ENCODE peak calls at places on chromosome 10, in nine cellular contexts. One of them, this sample, is unnamed.

GRCh38 chr10:239109-239508 is 103.9 kb downstream of the ZMYND11 start:
- DNase-seq in cardiac fibroblast: no peak
- DNase-seq in HCT116: no peak
- DNase-seq in activated B cell treated with CpG ODN at 0.5 μM for 24 hours: no peak
- DNase-seq in mucosa of descending colon: peak; percentile 8
- DNase-seq in esophagus muscularis mucosa: no peak
- DNase-seq in SK-N-SH: no peak
- DNase-seq in keratinocyte: peak; percentile 19
- DNase-seq in glutamatergic neuron: no peak
- DNase-seq in this sample: no peak

GRCh38 chr10:117391436-117392205 is 16.4 kb upstream of the PDZD8 start:
- DNase-seq in cardiac fibroblast: peak; percentile 59
- DNase-seq in HCT116: no peak
- DNase-seq in activated B cell treated with CpG ODN at 0.5 μM for 24 hours: no peak
- DNase-seq in mucosa of descending colon: no peak
- DNase-seq in esophagus muscularis mucosa: no peak
- DNase-seq in SK-N-SH: no peak
- DNase-seq in keratinocyte: no peak
- DNase-seq in glutamatergic neuron: no peak
- DNase-seq in this sample: no peak

GRCh38 chr10:110610308-110610774 is 33.8 kb upstream of the RBM20 start:
- DNase-seq in cardiac fibroblast: peak; percentile 65
- DNase-seq in HCT116: peak; percentile 49
- DNase-seq in activated B cell treated with CpG ODN at 0.5 μM for 24 hours: no peak
- DNase-seq in mucosa of descending colon: peak; percentile 47
- DNase-seq in esophagus muscularis mucosa: no peak
- DNase-seq in SK-N-SH: peak; percentile 69
- DNase-seq in keratinocyte: peak; percentile 26
- DNase-seq in glutamatergic neuron: peak; percentile 41
- DNase-seq in this sample: no peak

GRCh38 chr10:95289003-95289920 is 1.5 kb downstream of the PDLIM1 start:
- DNase-seq in cardiac fibroblast: peak; percentile 53
- DNase-seq in HCT116: no peak
- DNase-seq in activated B cell treated with CpG ODN at 0.5 μM for 24 hours: no peak
- DNase-seq in mucosa of descending colon: peak; percentile 65
- DNase-seq in esophagus muscularis mucosa: no peak
- DNase-seq in SK-N-SH: no peak
- DNase-seq in keratinocyte: no peak
- DNase-seq in glutamatergic neuron: no peak
- DNase-seq in this sample: no peak

GRCh38 chr10:42640610-42641229 is 2.4 kb upstream of the ZNF33B start:
- DNase-seq in cardiac fibroblast: no peak
- DNase-seq in HCT116: peak; percentile 31
- DNase-seq in activated B cell treated with CpG ODN at 0.5 μM for 24 hours: no peak
- DNase-seq in mucosa of descending colon: peak; percentile 60
- DNase-seq in esophagus muscularis mucosa: no peak
- DNase-seq in SK-N-SH: no peak
- DNase-seq in keratinocyte: peak; percentile 90
- DNase-seq in glutamatergic neuron: no peak
- DNase-seq in this sample: no peak

GRCh38 chr10:61023053-61023452 is 79.1 kb upstream of the RHOBTB1 start:
- DNase-seq in cardiac fibroblast: no peak
- DNase-seq in HCT116: no peak
- DNase-seq in activated B cell treated with CpG ODN at 0.5 μM for 24 hours: no peak
- DNase-seq in mucosa of descending colon: no peak
- DNase-seq in esophagus muscularis mucosa: no peak
- DNase-seq in SK-N-SH: no peak
- DNase-seq in keratinocyte: no peak
- DNase-seq in glutamatergic neuron: no peak
- DNase-seq in this sample: no peak

GRCh38 chr10:10209152-10209551 is 808.5 kb upstream of the CELF2 start:
- DNase-seq in cardiac fibroblast: peak; percentile 90
- DNase-seq in HCT116: no peak
- DNase-seq in activated B cell treated with CpG ODN at 0.5 μM for 24 hours: no peak
- DNase-seq in mucosa of descending colon: peak; percentile 12
- DNase-seq in esophagus muscularis mucosa: no peak
- DNase-seq in SK-N-SH: no peak
- DNase-seq in keratinocyte: no peak
- DNase-seq in glutamatergic neuron: peak; percentile 28
- DNase-seq in this sample: no peak

GRCh38 chr10:62047960-62048383 is 146.5 kb downstream of the ARID5B start:
- DNase-seq in cardiac fibroblast: peak; percentile 62
- DNase-seq in HCT116: no peak
- DNase-seq in activated B cell treated with CpG ODN at 0.5 μM for 24 hours: no peak
- DNase-seq in mucosa of descending colon: peak; percentile 55
- DNase-seq in esophagus muscularis mucosa: no peak
- DNase-seq in SK-N-SH: no peak
- DNase-seq in keratinocyte: no peak
- DNase-seq in glutamatergic neuron: no peak
- DNase-seq in this sample: no peak

GRCh38 chr10:77168161-77168560 is 469.4 kb downstream of the KCNMA1 start:
- DNase-seq in cardiac fibroblast: no peak
- DNase-seq in HCT116: no peak
- DNase-seq in activated B cell treated with CpG ODN at 0.5 μM for 24 hours: no peak
- DNase-seq in mucosa of descending colon: no peak
- DNase-seq in esophagus muscularis mucosa: no peak
- DNase-seq in SK-N-SH: no peak
- DNase-seq in keratinocyte: no peak
- DNase-seq in glutamatergic neuron: no peak
- DNase-seq in this sample: no peak

GRCh38 chr10:5211696-5212095 is 15.1 kb downstream of the AKR1C4 start:
- DNase-seq in cardiac fibroblast: no peak
- DNase-seq in HCT116: no peak
- DNase-seq in activated B cell treated with CpG ODN at 0.5 μM for 24 hours: no peak
- DNase-seq in mucosa of descending colon: no peak
- DNase-seq in esophagus muscularis mucosa: no peak
- DNase-seq in SK-N-SH: no peak
- DNase-seq in keratinocyte: no peak
- DNase-seq in glutamatergic neuron: no peak
- DNase-seq in this sample: no peak

DNA sequence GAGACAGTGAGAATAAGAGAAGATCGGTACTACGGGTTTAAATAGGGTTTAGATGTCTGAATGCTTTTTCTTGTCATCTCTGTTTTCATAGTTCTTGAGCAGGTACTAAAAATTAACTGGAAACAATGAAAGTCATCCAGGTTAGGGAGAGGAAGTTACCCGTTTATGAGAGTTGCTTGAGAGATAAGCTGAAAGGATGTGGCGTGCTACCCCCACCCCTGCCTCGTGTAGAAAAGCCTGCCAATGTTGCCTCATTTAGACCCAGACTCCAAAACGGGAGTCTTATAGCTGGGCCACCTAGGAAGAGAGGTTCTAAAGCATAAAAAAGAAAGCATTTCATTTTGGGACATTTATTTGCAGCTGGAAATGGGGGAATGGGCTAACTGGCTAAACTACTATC is 10.2 kb downstream of the AKR1C4 start:
- DNase-seq in cardiac fibroblast: no peak
- DNase-seq in HCT116: no peak
- DNase-seq in activated B cell treated with CpG ODN at 0.5 μM for 24 hours: no peak
- DNase-seq in mucosa of descending colon: no peak
- DNase-seq in esophagus muscularis mucosa: no peak
- DNase-seq in SK-N-SH: no peak
- DNase-seq in keratinocyte: no peak
- DNase-seq in glutamatergic neuron: no peak
- DNase-seq in this sample: no peak
- TF ChIP-seq CTCF in cardiac fibroblast: no peak
- TF ChIP-seq CTCF in HCT116: no peak
- TF ChIP-seq CTCF in activated B cell treated with CpG ODN at 0.5 μM for 24 hours: no peak
- TF ChIP-seq CTCF in mucosa of descending colon: no peak
- TF ChIP-seq CTCF in esophagus muscularis mucosa: no peak
- TF ChIP-seq CTCF in SK-N-SH: no peak
- TF ChIP-seq CTCF in keratinocyte: no peak
- TF ChIP-seq CTCF in glutamatergic neuron: no peak
- TF ChIP-seq CTCF in this sample: no peak

DNA sequence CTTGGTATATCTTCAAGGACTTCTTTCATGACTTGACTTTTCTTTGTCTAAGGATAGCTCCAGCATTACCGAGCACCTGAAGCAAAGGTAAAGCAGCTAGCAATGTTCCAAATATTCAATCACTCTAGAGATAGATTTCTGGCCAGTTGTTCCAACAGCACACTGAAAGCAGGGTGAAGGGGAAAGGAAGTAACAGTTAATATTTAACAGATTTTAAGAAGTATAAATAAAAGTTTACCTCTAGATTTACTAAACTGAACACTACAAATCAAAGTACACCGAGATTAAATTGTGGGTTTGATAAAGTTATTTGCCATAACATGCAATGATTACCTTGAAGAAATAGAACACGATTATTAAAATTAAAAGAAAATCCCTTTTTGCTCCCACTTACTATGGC is 70.9 kb upstream of the GRID1 start:
- DNase-seq in cardiac fibroblast: no peak
- DNase-seq in HCT116: no peak
- DNase-seq in activated B cell treated with CpG ODN at 0.5 μM for 24 hours: no peak
- DNase-seq in mucosa of descending colon: no peak
- DNase-seq in esophagus muscularis mucosa: no peak
- DNase-seq in SK-N-SH: no peak
- DNase-seq in keratinocyte: no peak
- DNase-seq in glutamatergic neuron: no peak
- DNase-seq in this sample: no peak
- TF ChIP-seq CTCF in cardiac fibroblast: no peak
- TF ChIP-seq CTCF in HCT116: no peak
- TF ChIP-seq CTCF in activated B cell treated with CpG ODN at 0.5 μM for 24 hours: no peak
- TF ChIP-seq CTCF in mucosa of descending colon: no peak
- TF ChIP-seq CTCF in esophagus muscularis mucosa: no peak
- TF ChIP-seq CTCF in SK-N-SH: no peak
- TF ChIP-seq CTCF in keratinocyte: no peak
- TF ChIP-seq CTCF in glutamatergic neuron: no peak
- TF ChIP-seq CTCF in this sample: no peak

GRCh38 chr10:73874267-73875138 is at the start of gene CAMK2G:
- DNase-seq in cardiac fibroblast: peak; percentile 85
- DNase-seq in HCT116: no peak
- DNase-seq in activated B cell treated with CpG ODN at 0.5 μM for 24 hours: peak; percentile 74
- DNase-seq in mucosa of descending colon: peak; percentile 82
- DNase-seq in esophagus muscularis mucosa: peak; percentile 94
- DNase-seq in SK-N-SH: peak; percentile 97
- DNase-seq in keratinocyte: no peak
- DNase-seq in glutamatergic neuron: peak; percentile 78
- DNase-seq in this sample: peak; percentile 57

GRCh38 chr10:73873843-73874215 is 526 bp downstream of the CAMK2G start:
- DNase-seq in cardiac fibroblast: no peak
- DNase-seq in HCT116: no peak
- DNase-seq in activated B cell treated with CpG ODN at 0.5 μM for 24 hours: peak; percentile 20
- DNase-seq in mucosa of descending colon: no peak
- DNase-seq in esophagus muscularis mucosa: no peak
- DNase-seq in SK-N-SH: peak; percentile 80
- DNase-seq in keratinocyte: no peak
- DNase-seq in glutamatergic neuron: peak; percentile 53
- DNase-seq in this sample: no peak

GRCh38 chr10:73873163-73873842 is 1.1 kb downstream of the CAMK2G start:
- DNase-seq in cardiac fibroblast: no peak
- DNase-seq in HCT116: no peak
- DNase-seq in activated B cell treated with CpG ODN at 0.5 μM for 24 hours: no peak
- DNase-seq in mucosa of descending colon: no peak
- DNase-seq in esophagus muscularis mucosa: no peak
- DNase-seq in SK-N-SH: no peak
- DNase-seq in keratinocyte: no peak
- DNase-seq in glutamatergic neuron: no peak
- DNase-seq in this sample: no peak

GRCh38 chr10:73871295-73871914 is 3.0 kb downstream of the CAMK2G start:
- DNase-seq in cardiac fibroblast: no peak
- DNase-seq in HCT116: no peak
- DNase-seq in activated B cell treated with CpG ODN at 0.5 μM for 24 hours: no peak
- DNase-seq in mucosa of descending colon: no peak
- DNase-seq in esophagus muscularis mucosa: no peak
- DNase-seq in SK-N-SH: no peak
- DNase-seq in keratinocyte: no peak
- DNase-seq in glutamatergic neuron: no peak
- DNase-seq in this sample: no peak

DNA sequence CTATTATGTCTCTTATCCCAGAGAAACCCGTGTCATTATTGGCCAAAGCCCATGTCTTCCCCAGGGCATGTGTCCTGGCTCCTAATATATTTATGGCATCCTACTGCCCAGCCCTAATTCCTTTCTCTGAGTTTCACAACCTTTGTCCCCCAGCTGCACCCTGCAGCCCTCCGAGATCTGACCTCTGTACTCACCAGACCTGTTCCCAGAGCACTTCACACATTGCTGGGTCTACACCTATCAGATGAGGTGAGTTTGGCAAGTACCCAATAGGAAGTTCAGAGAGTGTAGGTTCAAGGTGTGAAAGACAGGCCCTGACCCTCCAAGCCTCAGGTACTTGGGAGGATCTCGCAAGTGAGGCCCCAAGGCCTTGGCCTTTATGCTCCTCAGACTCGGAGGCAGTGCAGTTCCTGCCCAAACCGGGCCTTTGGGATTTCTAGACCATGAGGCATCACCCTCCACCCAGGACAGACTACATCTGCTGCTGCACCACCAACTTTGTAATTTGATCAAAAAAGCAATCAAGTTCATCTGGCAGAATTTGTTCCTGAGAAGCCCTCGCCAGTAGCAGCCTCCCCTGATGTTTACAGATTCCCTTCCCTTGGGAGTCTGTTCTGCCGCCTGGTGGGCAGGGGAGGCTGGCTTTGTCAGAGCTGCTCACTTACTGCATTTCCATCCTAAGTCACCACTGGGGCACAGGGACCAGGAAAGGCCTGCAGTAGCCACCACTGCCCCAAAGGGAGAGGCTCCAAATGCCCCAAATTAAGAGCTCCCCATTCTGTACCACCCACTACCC is 2.2 kb downstream of the CAMK2G start:
- DNase-seq in cardiac fibroblast: no peak
- DNase-seq in HCT116: no peak
- DNase-seq in activated B cell treated with CpG ODN at 0.5 μM for 24 hours: no peak
- DNase-seq in mucosa of descending colon: peak; percentile 83
- DNase-seq in esophagus muscularis mucosa: no peak
- DNase-seq in SK-N-SH: peak; percentile 59
- DNase-seq in keratinocyte: no peak
- DNase-seq in glutamatergic neuron: no peak
- DNase-seq in this sample: no peak
- TF ChIP-seq CTCF in cardiac fibroblast: peak; percentile 31
- TF ChIP-seq CTCF in HCT116: no peak
- TF ChIP-seq CTCF in activated B cell treated with CpG ODN at 0.5 μM for 24 hours: no peak
- TF ChIP-seq CTCF in mucosa of descending colon: no peak
- TF ChIP-seq CTCF in esophagus muscularis mucosa: peak; percentile 81
- TF ChIP-seq CTCF in SK-N-SH: peak; percentile 13
- TF ChIP-seq CTCF in keratinocyte: no peak
- TF ChIP-seq CTCF in glutamatergic neuron: no peak
- TF ChIP-seq CTCF in this sample: no peak

DNA sequence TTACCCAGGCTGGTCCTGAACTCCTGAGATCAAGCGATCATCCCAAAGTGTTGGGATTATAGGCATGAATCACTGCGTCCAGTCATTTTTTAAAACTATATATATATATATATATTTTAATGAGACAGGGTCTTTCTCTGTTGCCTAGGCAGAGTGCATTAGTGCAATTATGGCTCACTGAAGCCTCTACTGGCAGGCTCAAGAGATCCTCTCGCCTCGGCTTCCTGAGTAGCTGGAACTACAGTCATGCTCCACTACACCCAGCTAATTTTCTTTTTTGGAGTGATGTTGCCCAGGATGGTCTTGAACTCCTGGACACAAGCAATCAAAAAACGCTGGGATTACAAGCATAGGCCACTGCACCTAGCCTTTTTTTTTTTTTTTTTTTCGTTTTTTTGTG is 55.3 kb upstream of the KAT6B start:
- DNase-seq in cardiac fibroblast: no peak
- DNase-seq in HCT116: no peak
- DNase-seq in activated B cell treated with CpG ODN at 0.5 μM for 24 hours: no peak
- DNase-seq in mucosa of descending colon: no peak
- DNase-seq in esophagus muscularis mucosa: no peak
- DNase-seq in SK-N-SH: no peak
- DNase-seq in keratinocyte: no peak
- DNase-seq in glutamatergic neuron: no peak
- DNase-seq in this sample: no peak
- TF ChIP-seq CTCF in cardiac fibroblast: no peak
- TF ChIP-seq CTCF in HCT116: no peak
- TF ChIP-seq CTCF in activated B cell treated with CpG ODN at 0.5 μM for 24 hours: no peak
- TF ChIP-seq CTCF in mucosa of descending colon: no peak
- TF ChIP-seq CTCF in esophagus muscularis mucosa: no peak
- TF ChIP-seq CTCF in SK-N-SH: no peak
- TF ChIP-seq CTCF in keratinocyte: no peak
- TF ChIP-seq CTCF in glutamatergic neuron: no peak
- TF ChIP-seq CTCF in this sample: no peak